ENCODE peak calls at places on chromosomes 12 and 14, in five cellular contexts. Y, G, E, C and N are unnamed samples. For H3K4me1, the result is how much of the 10 kb centered on the place peaks cover.

GRCh38 chr14:105855246-105855892 is 329.0 kb downstream of the TMEM121 start:
- DNase-seq in Y (no peak), G (no peak), E (no peak), C (no peak), N (no peak)

GRCh38 chr14:55427439-55427838 is 13.0 kb downstream of the TBPL2 start:
- DNase-seq in Y (no peak), G (peak), E (peak), C (no peak), N (peak)

GRCh38 chr12:63276537-63277365 is 125.8 kb upstream of the AVPR1A start:
- DNase-seq in Y (peak), G (peak), E (peak), C (peak), N (peak)

GRCh38 chr14:65444230-65444629 is 31.7 kb downstream of the FUT8 start:
- DNase-seq in Y (no peak), G (no peak), E (no peak), C (no peak), N (peak)

GRCh38 chr14:92551066-92551841 is 37.7 kb downstream of the RIN3 start:
- DNase-seq in Y (no peak), G (no peak), E (no peak), C (peak), N (no peak)

GRCh38 chr14:82911930-82912329 is 1378.3 kb upstream of the SEL1L start:
- DNase-seq in Y (peak), G (no peak), E (no peak), C (no peak), N (no peak)

GRCh38 chr12:5872745-5873144 is 72.3 kb downstream of the ANO2 start:
- DNase-seq in Y (peak), G (peak), E (peak), C (no peak), N (peak)

GRCh38 chr14:51735851-51736250 is 84.1 kb downstream of the FRMD6 start:
- DNase-seq in Y (no peak), G (no peak), E (no peak), C (no peak), N (peak)

GRCh38 chr12:31874961-31875608 is 84.1 kb upstream of the RESF1 start:
- DNase-seq in Y (no peak), G (peak), E (peak), C (peak), N (peak)

GRCh38 chr14:99213101-99213500 is 58.9 kb downstream of the BCL11B start:
- DNase-seq in Y (no peak), G (no peak), E (peak), C (no peak), N (no peak)

GRCh38 chr12:4379410-4379809 is at the start of gene FGF23:
- DNase-seq in Y (peak), G (peak), E (no peak), C (no peak), N (peak)

GRCh38 chr14:67500981-67501380 is 12.5 kb upstream of the TMEM229B start:
- DNase-seq in Y (no peak), G (no peak), E (no peak), C (no peak), N (no peak)

GRCh38 chr14:21081521-21082184 is 11.5 kb downstream of the ARHGEF40 start:
- DNase-seq in Y (no peak), G (no peak), E (no peak), C (no peak), N (no peak)

GRCh38 chr14:91378945-91379932 is 38.4 kb downstream of the CCDC88C start:
- DNase-seq in Y (no peak), G (no peak), E (no peak), C (no peak), N (peak)

GRCh38 chr12:86081798-86082197 is 174.4 kb downstream of the MGAT4C start:
- DNase-seq in Y (no peak), G (no peak), E (no peak), C (no peak), N (no peak)

GRCh38 chr14:21227981-21228380 is 41.3 kb downstream of the HNRNPC start:
- DNase-seq in Y (no peak), G (no peak), E (no peak), C (no peak), N (no peak)

GRCh38 chr12:2057041-2057792 is 4.4 kb downstream of the CACNA1C start:
- DNase-seq in Y (peak), G (peak), E (peak), C (peak), N (peak)

GRCh38 chr12:100864366-100864765 is 69.8 kb downstream of the ANO4 start:
- DNase-seq in Y (no peak), G (no peak), E (no peak), C (no peak), N (no peak)

GRCh38 chr14:75429562-75429961 is 1.7 kb downstream of the JDP2 start:
- DNase-seq in Y (no peak), G (no peak), E (peak), C (no peak), N (no peak)

GRCh38 chr14:77027538-77028383 is 747 bp downstream of the IRF2BPL start:
- DNase-seq in Y (peak), G (peak), E (peak), C (peak), N (peak)

GRCh38 chr14:22432348-22432976 is 156.6 kb downstream of the DAD1 start:
- DNase-seq in Y (no peak), G (peak), E (peak), C (no peak), N (peak)

GRCh38 chr12:108046135-108046534 is 83.0 kb upstream of the WSCD2 start:
- DNase-seq in Y (no peak), G (peak), E (no peak), C (no peak), N (no peak)
- TF ChIP-seq EZH2 in Y (no peak), G (no peak), E (no peak), C (no peak), N (no peak)

GRCh38 chr12:68368332-68368731 is 36.2 kb upstream of the MDM1 start:
- DNase-seq in Y (no peak), G (no peak), E (peak), C (no peak), N (no peak)
- H3K4me1 ChIP-seq in Y (under half), G (under half), E (under half), C (under half), N (under half)

GRCh38 chr14:69943084-69943797 is 64.0 kb downstream of the SMOC1 start:
- DNase-seq in Y (peak), G (no peak), E (no peak), C (no peak), N (no peak)
- TF ChIP-seq EZH2phosphoT487 in Y (no peak), G (no peak), E (no peak), C (no peak), N (no peak)

GRCh38 chr12:106585862-106586534 is 3.2 kb downstream of the RFX4 start:
- DNase-seq in Y (peak), G (peak), E (no peak), C (no peak), N (no peak)
- TF ChIP-seq EZH2 in Y (peak), G (peak), E (no peak), C (no peak), N (no peak)

DNA sequence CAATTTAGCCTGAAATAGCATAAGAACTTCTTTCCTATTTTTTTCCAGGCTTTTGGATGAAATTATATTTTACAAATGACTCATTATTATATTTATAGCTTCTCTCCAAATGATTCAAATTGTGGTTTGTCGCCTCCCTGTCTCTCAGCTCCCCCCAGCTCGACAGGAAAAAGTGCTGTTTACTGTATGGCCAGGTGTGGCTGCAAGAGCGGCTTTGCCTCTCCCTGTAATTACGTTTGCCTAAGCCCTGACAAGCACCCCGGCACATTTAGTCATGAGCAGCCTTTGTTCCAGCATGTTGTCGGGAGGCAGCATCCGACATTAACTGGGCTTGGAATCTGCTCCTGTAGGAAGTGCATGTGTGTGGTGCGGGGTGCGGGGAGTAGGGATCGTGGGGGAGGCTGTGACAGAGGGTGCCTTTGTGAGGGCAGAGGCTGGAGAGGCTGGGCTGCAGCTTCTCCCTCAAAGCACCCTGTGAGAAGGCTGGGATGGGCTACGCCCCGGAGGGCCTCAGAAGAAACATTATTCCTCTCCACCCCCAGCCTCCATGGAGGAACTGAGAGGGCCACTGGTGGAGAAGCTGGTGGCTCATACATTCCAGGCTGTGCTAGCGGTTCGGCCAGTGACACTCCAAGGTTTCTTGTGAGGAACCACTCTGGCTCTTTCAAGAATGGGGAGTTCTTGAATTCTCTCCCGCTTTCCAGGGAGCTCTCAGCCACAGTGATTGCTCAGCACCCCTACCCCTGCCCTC is 42.1 kb upstream of the CTDSP2 start:
- DNase-seq in Y (peak), G (peak), E (peak), C (peak), N (peak)
- H3K4me1 ChIP-seq in Y (under half), G (under half), E (half or more), C (under half), N (under half)

GRCh38 chr12:75636607-75637006 is 125.2 kb upstream of the KRR1 start:
- DNase-seq in Y (no peak), G (no peak), E (no peak), C (no peak), N (no peak)
- TF ChIP-seq EZH2phosphoT487 in Y (no peak), G (no peak), E (no peak), C (no peak), N (no peak)

DNA sequence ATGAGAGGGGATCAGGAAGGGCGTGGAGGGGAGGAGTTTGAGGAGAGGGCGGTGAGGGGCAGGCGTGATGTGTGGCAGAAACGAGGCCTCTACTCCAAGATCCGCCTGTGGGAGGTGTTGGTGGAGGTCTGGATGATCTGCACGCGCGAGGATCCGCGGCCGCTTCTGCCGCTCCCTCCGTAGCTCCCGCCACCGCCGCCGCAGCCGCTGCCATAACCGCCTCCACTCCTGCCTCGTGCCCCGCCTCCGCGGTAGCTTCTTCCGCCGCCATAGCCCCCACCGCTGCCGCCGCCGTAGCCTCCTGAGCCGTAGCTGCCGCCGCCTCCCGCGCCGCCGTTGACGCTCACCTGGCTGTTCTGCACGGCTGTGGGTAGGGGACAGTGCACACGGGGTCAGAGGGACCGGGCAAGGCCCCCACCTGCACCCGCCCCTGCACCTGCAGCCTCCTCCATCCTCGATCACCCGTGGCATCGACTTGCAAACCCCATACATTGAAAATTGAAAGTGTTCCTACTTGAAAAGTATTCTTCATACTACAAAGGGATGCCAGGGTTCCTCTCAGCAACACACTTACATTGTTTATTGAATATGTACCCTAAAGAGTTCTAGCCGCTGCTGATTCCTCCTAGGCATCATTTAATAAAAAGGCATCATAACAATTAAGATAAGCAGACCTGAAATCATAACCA is 11.0 kb upstream of the KRT1 start:
- DNase-seq in Y (peak), G (peak), E (peak), C (peak), N (no peak)
- TF ChIP-seq EZH2 in Y (peak), G (peak), E (no peak), C (no peak), N (no peak)

GRCh38 chr14:34065222-34065621 is 114.3 kb upstream of the EGLN3 start:
- DNase-seq in Y (no peak), G (no peak), E (no peak), C (no peak), N (no peak)

GRCh38 chr14:34065690-34066391 is 115.0 kb upstream of the EGLN3 start:
- DNase-seq in Y (no peak), G (no peak), E (no peak), C (no peak), N (no peak)

GRCh38 chr14:34063042-34063441 is 112.2 kb upstream of the EGLN3 start:
- DNase-seq in Y (no peak), G (no peak), E (no peak), C (no peak), N (no peak)

GRCh38 chr14:34063470-34064164 is 112.7 kb upstream of the EGLN3 start:
- DNase-seq in Y (no peak), G (no peak), E (peak), C (no peak), N (no peak)

DNA sequence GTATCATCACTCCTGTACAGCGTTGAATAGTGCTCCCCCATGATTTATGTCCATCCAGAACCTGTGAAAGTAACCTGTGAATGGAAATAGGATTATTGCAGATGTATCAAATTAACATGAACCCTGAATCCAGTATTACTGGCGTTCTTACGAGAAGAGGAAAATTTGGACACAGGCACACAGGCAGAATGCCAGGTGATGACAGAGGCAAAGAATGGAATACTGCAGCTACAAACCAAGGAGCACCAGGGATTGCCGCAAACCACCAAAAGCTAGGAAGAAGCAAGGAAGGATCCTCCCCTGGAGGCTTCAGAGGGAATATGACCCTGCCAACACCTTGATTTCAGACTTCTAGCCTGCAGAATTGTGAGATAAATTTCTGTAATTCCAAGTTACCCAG is 113.5 kb upstream of the EGLN3 start:
- DNase-seq in Y (no peak), G (no peak), E (peak), C (no peak), N (no peak)
- H3K4me1 ChIP-seq in Y (under half), G (under half), E (under half), C (under half), N (under half)